ENCODE peak calls at places on chromosome 19, in ten cellular contexts. One of them, this sample, is unnamed.

GRCh38 chr19:38706792-38707511 is 37.3 kb downstream of the CAPN12 start:
- DNase-seq in endothelial cell: no peak
- DNase-seq in AG09319: no peak
- DNase-seq in epithelial cell of esophagus: no peak
- DNase-seq in uterus: no peak
- DNase-seq in brain microvascular endothelial cell: peak
- DNase-seq in AG04449: no peak
- DNase-seq in CD4-positive, alpha-beta T cell: no peak
- DNase-seq in AG10803: no peak
- DNase-seq in neural crest cell: no peak
- DNase-seq in this sample: no peak

GRCh38 chr19:19428746-19429145 is 23.3 kb downstream of the GATAD2A start:
- DNase-seq in brain microvascular endothelial cell: no peak
- DNase-seq in neural crest cell: no peak
- DNase-seq in AG10803: peak
- DNase-seq in CD4-positive, alpha-beta T cell: no peak
- DNase-seq in AG04449: no peak
- DNase-seq in uterus: no peak
- DNase-seq in epithelial cell of esophagus: no peak
- DNase-seq in endothelial cell: no peak
- DNase-seq in AG09319: no peak
- DNase-seq in this sample: no peak

GRCh38 chr19:51784922-51785690 is 9.9 kb upstream of the FPR3 start:
- DNase-seq in AG10803: peak
- DNase-seq in uterus: peak
- DNase-seq in brain microvascular endothelial cell: peak
- DNase-seq in AG09319: peak
- DNase-seq in epithelial cell of esophagus: peak
- DNase-seq in AG04449: no peak
- DNase-seq in endothelial cell: no peak
- DNase-seq in CD4-positive, alpha-beta T cell: no peak
- DNase-seq in neural crest cell: no peak
- DNase-seq in this sample: no peak

GRCh38 chr19:17112271-17112670 is 36.7 kb downstream of the MYO9B start:
- DNase-seq in epithelial cell of esophagus: no peak
- DNase-seq in brain microvascular endothelial cell: no peak
- DNase-seq in endothelial cell: no peak
- DNase-seq in neural crest cell: no peak
- DNase-seq in AG10803: no peak
- DNase-seq in AG04449: no peak
- DNase-seq in AG09319: no peak
- DNase-seq in CD4-positive, alpha-beta T cell: no peak
- DNase-seq in uterus: no peak
- DNase-seq in this sample: no peak

GRCh38 chr19:543912-544608 is at the start of gene GZMM:
- DNase-seq in AG04449: no peak
- DNase-seq in CD4-positive, alpha-beta T cell: peak
- DNase-seq in epithelial cell of esophagus: no peak
- DNase-seq in neural crest cell: no peak
- DNase-seq in brain microvascular endothelial cell: no peak
- DNase-seq in endothelial cell: no peak
- DNase-seq in uterus: no peak
- DNase-seq in AG10803: no peak
- DNase-seq in AG09319: no peak
- DNase-seq in this sample: no peak

GRCh38 chr19:16062789-16063188 is 13.5 kb upstream of the TPM4 start:
- DNase-seq in CD4-positive, alpha-beta T cell: peak
- DNase-seq in uterus: no peak
- DNase-seq in neural crest cell: peak
- DNase-seq in AG04449: no peak
- DNase-seq in AG10803: no peak
- DNase-seq in AG09319: no peak
- DNase-seq in brain microvascular endothelial cell: no peak
- DNase-seq in epithelial cell of esophagus: peak
- DNase-seq in endothelial cell: peak
- DNase-seq in this sample: peak

GRCh38 chr19:36686365-36687213 is 823 bp upstream of the ZNF567 start:
- DNase-seq in brain microvascular endothelial cell: peak
- DNase-seq in AG09319: no peak
- DNase-seq in CD4-positive, alpha-beta T cell: no peak
- DNase-seq in epithelial cell of esophagus: peak
- DNase-seq in uterus: no peak
- DNase-seq in AG04449: no peak
- DNase-seq in neural crest cell: no peak
- DNase-seq in endothelial cell: no peak
- DNase-seq in AG10803: no peak
- DNase-seq in this sample: no peak

GRCh38 chr19:19409235-19410030 is 4.0 kb downstream of the GATAD2A start:
- DNase-seq in CD4-positive, alpha-beta T cell: no peak
- DNase-seq in uterus: no peak
- DNase-seq in AG10803: no peak
- DNase-seq in neural crest cell: no peak
- DNase-seq in brain microvascular endothelial cell: no peak
- DNase-seq in AG09319: no peak
- DNase-seq in endothelial cell: no peak
- DNase-seq in AG04449: no peak
- DNase-seq in epithelial cell of esophagus: peak
- DNase-seq in this sample: no peak

GRCh38 chr19:17681505-17682125 is 6.5 kb downstream of the UNC13A start:
- DNase-seq in CD4-positive, alpha-beta T cell: no peak
- DNase-seq in uterus: no peak
- DNase-seq in AG10803: peak
- DNase-seq in epithelial cell of esophagus: peak
- DNase-seq in brain microvascular endothelial cell: peak
- DNase-seq in AG04449: no peak
- DNase-seq in AG09319: no peak
- DNase-seq in endothelial cell: peak
- DNase-seq in neural crest cell: peak
- DNase-seq in this sample: no peak

GRCh38 chr19:459724-460511 is 915 bp downstream of the SHC2 start:
- DNase-seq in epithelial cell of esophagus: no peak
- DNase-seq in uterus: peak
- DNase-seq in AG10803: peak
- DNase-seq in brain microvascular endothelial cell: no peak
- DNase-seq in neural crest cell: peak
- DNase-seq in AG09319: no peak
- DNase-seq in AG04449: no peak
- DNase-seq in endothelial cell: peak
- DNase-seq in CD4-positive, alpha-beta T cell: no peak
- DNase-seq in this sample: no peak

GRCh38 chr19:15934332-15935078 is at the start of gene CYP4F11:
- DNase-seq in endothelial cell: no peak
- DNase-seq in AG04449: no peak
- DNase-seq in CD4-positive, alpha-beta T cell: no peak
- DNase-seq in neural crest cell: no peak
- DNase-seq in epithelial cell of esophagus: peak
- DNase-seq in uterus: peak
- DNase-seq in brain microvascular endothelial cell: no peak
- DNase-seq in AG10803: no peak
- DNase-seq in AG09319: no peak
- DNase-seq in this sample: no peak

GRCh38 chr19:8529369-8530006 is 15.5 kb upstream of the ZNF414 start:
- DNase-seq in endothelial cell: no peak
- DNase-seq in AG09319: no peak
- DNase-seq in AG10803: no peak
- DNase-seq in epithelial cell of esophagus: no peak
- DNase-seq in neural crest cell: no peak
- DNase-seq in uterus: no peak
- DNase-seq in CD4-positive, alpha-beta T cell: no peak
- DNase-seq in AG04449: no peak
- DNase-seq in brain microvascular endothelial cell: no peak
- DNase-seq in this sample: no peak

GRCh38 chr19:12938536-12939291 is at the start of gene CALR:
- DNase-seq in endothelial cell: no peak
- DNase-seq in neural crest cell: no peak
- DNase-seq in AG10803: peak
- DNase-seq in uterus: no peak
- DNase-seq in epithelial cell of esophagus: peak
- DNase-seq in CD4-positive, alpha-beta T cell: peak
- DNase-seq in AG09319: no peak
- DNase-seq in brain microvascular endothelial cell: no peak
- DNase-seq in AG04449: no peak
- DNase-seq in this sample: no peak

GRCh38 chr19:41993612-41994483 is at the start of gene ATP1A3:
- DNase-seq in epithelial cell of esophagus: peak
- DNase-seq in endothelial cell: peak
- DNase-seq in brain microvascular endothelial cell: peak
- DNase-seq in uterus: no peak
- DNase-seq in neural crest cell: peak
- DNase-seq in AG04449: no peak
- DNase-seq in AG09319: no peak
- DNase-seq in CD4-positive, alpha-beta T cell: peak
- DNase-seq in AG10803: peak
- DNase-seq in this sample: peak

GRCh38 chr19:2180881-2181617 is 17.3 kb downstream of the DOT1L start:
- DNase-seq in neural crest cell: no peak
- DNase-seq in endothelial cell: no peak
- DNase-seq in AG10803: no peak
- DNase-seq in epithelial cell of esophagus: no peak
- DNase-seq in AG09319: no peak
- DNase-seq in brain microvascular endothelial cell: no peak
- DNase-seq in uterus: no peak
- DNase-seq in AG04449: no peak
- DNase-seq in CD4-positive, alpha-beta T cell: no peak
- DNase-seq in this sample: no peak

GRCh38 chr19:33947565-33947964 is 150.9 kb downstream of the KCTD15 start:
- DNase-seq in brain microvascular endothelial cell: no peak
- DNase-seq in AG04449: no peak
- DNase-seq in uterus: no peak
- DNase-seq in neural crest cell: no peak
- DNase-seq in AG10803: no peak
- DNase-seq in AG09319: no peak
- DNase-seq in epithelial cell of esophagus: peak
- DNase-seq in CD4-positive, alpha-beta T cell: no peak
- DNase-seq in endothelial cell: no peak
- DNase-seq in this sample: no peak
- TF ChIP-seq CTCF in brain microvascular endothelial cell: peak
- TF ChIP-seq CTCF in AG04449: no peak
- TF ChIP-seq CTCF in uterus: no peak
- TF ChIP-seq CTCF in neural crest cell: no peak
- TF ChIP-seq CTCF in AG10803: peak
- TF ChIP-seq CTCF in AG09319: no peak
- TF ChIP-seq CTCF in epithelial cell of esophagus: no peak
- TF ChIP-seq CTCF in CD4-positive, alpha-beta T cell: no peak
- TF ChIP-seq CTCF in endothelial cell: peak
- TF ChIP-seq CTCF in this sample: no peak

DNA sequence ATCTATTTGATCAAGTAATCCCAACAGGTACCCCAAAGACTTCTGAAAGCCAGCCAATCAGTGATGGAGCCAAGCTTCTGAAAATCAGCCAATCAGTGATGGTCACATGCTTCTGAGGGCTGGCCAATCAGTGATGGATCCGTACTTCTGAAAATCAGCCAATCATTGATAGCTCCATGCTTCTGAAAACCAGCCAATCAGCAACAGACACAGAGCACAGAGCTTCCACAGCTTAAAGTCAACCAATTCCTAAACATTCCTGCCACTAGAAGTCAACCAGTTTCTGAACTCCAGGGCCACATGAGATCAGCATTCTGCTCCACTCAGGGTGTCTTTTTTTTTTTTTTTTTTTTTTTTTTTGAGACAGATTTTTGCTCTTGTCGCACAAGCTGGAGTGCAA is 8.2 kb upstream of the HSD17B14 start:
- DNase-seq in endothelial cell: no peak
- DNase-seq in neural crest cell: no peak
- DNase-seq in CD4-positive, alpha-beta T cell: no peak
- DNase-seq in uterus: no peak
- DNase-seq in brain microvascular endothelial cell: no peak
- DNase-seq in AG10803: peak
- DNase-seq in AG09319: no peak
- DNase-seq in epithelial cell of esophagus: peak
- DNase-seq in AG04449: no peak
- DNase-seq in this sample: no peak
- TF ChIP-seq CTCF in endothelial cell: no peak
- TF ChIP-seq CTCF in neural crest cell: peak
- TF ChIP-seq CTCF in CD4-positive, alpha-beta T cell: no peak
- TF ChIP-seq CTCF in uterus: no peak
- TF ChIP-seq CTCF in brain microvascular endothelial cell: no peak
- TF ChIP-seq CTCF in AG10803: peak
- TF ChIP-seq CTCF in AG09319: no peak
- TF ChIP-seq CTCF in epithelial cell of esophagus: peak
- TF ChIP-seq CTCF in AG04449: no peak
- TF ChIP-seq CTCF in this sample: no peak

GRCh38 chr19:57068921-57069697 is 50.7 kb upstream of the USP29 start:
- DNase-seq in CD4-positive, alpha-beta T cell: no peak
- DNase-seq in endothelial cell: no peak
- DNase-seq in epithelial cell of esophagus: no peak
- DNase-seq in AG10803: no peak
- DNase-seq in uterus: peak
- DNase-seq in brain microvascular endothelial cell: no peak
- DNase-seq in neural crest cell: no peak
- DNase-seq in AG04449: no peak
- DNase-seq in AG09319: no peak
- DNase-seq in this sample: no peak
- TF ChIP-seq CTCF in CD4-positive, alpha-beta T cell: no peak
- TF ChIP-seq CTCF in endothelial cell: no peak
- TF ChIP-seq CTCF in epithelial cell of esophagus: no peak
- TF ChIP-seq CTCF in AG10803: no peak
- TF ChIP-seq CTCF in uterus: peak
- TF ChIP-seq CTCF in brain microvascular endothelial cell: no peak
- TF ChIP-seq CTCF in neural crest cell: no peak
- TF ChIP-seq CTCF in AG04449: no peak
- TF ChIP-seq CTCF in AG09319: no peak
- TF ChIP-seq CTCF in this sample: no peak

GRCh38 chr19:49851456-49852259 is 699 bp downstream of the PTOV1 start:
- DNase-seq in AG09319: no peak
- DNase-seq in CD4-positive, alpha-beta T cell: peak
- DNase-seq in endothelial cell: peak
- DNase-seq in epithelial cell of esophagus: peak
- DNase-seq in AG10803: no peak
- DNase-seq in brain microvascular endothelial cell: no peak
- DNase-seq in uterus: peak
- DNase-seq in AG04449: no peak
- DNase-seq in neural crest cell: no peak
- DNase-seq in this sample: peak
- TF ChIP-seq CTCF in AG09319: no peak
- TF ChIP-seq CTCF in CD4-positive, alpha-beta T cell: no peak
- TF ChIP-seq CTCF in endothelial cell: no peak
- TF ChIP-seq CTCF in epithelial cell of esophagus: no peak
- TF ChIP-seq CTCF in AG10803: no peak
- TF ChIP-seq CTCF in brain microvascular endothelial cell: no peak
- TF ChIP-seq CTCF in uterus: no peak
- TF ChIP-seq CTCF in AG04449: no peak
- TF ChIP-seq CTCF in neural crest cell: no peak
- TF ChIP-seq CTCF in this sample: no peak

DNA sequence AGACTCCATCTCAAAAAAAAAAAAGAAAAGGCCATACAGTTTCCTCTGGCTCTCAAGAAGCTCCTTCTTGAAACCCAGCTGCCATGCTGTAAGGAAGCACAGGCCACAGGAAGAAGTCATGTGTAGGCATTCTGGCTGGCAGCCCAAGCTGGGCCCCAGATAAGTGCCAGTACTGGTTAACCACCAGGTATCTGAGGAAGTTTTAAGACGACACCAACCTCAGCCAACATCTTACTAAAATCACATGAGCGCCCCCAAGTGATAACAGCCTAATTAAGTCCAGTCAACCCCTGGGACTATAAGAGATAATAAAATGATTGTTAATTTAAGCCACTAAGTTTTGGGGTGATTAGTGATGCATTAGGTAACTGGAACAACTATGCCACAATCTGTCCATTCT is 27.4 kb upstream of the AKT2 start:
- DNase-seq in AG04449: no peak
- DNase-seq in CD4-positive, alpha-beta T cell: no peak
- DNase-seq in brain microvascular endothelial cell: no peak
- DNase-seq in uterus: no peak
- DNase-seq in AG10803: no peak
- DNase-seq in endothelial cell: no peak
- DNase-seq in neural crest cell: no peak
- DNase-seq in AG09319: no peak
- DNase-seq in epithelial cell of esophagus: no peak
- DNase-seq in this sample: no peak
- TF ChIP-seq CTCF in AG04449: no peak
- TF ChIP-seq CTCF in CD4-positive, alpha-beta T cell: no peak
- TF ChIP-seq CTCF in brain microvascular endothelial cell: no peak
- TF ChIP-seq CTCF in uterus: no peak
- TF ChIP-seq CTCF in AG10803: no peak
- TF ChIP-seq CTCF in endothelial cell: no peak
- TF ChIP-seq CTCF in neural crest cell: no peak
- TF ChIP-seq CTCF in AG09319: no peak
- TF ChIP-seq CTCF in epithelial cell of esophagus: no peak
- TF ChIP-seq CTCF in this sample: no peak